ENCODE peak calls at places on chromosomes 11 and 22, in five cellular contexts. One of them, this sample, is unnamed.

GRCh38 chr22:38177926-38178604 is 3.6 kb downstream of the PLA2G6 start:
- DNase-seq in left ventricle myocardium inferior: peak; percentile 30
- DNase-seq in BE2C: peak; percentile 4
- DNase-seq in IMR-90: peak; percentile 89
- DNase-seq in NB4: peak; percentile 50
- DNase-seq in this sample: peak; percentile 89

GRCh38 chr11:13487661-13488030 is 8.2 kb downstream of the PTH start:
- DNase-seq in BE2C: no peak
- DNase-seq in IMR-90: peak; percentile 3
- DNase-seq in NB4: no peak
- DNase-seq in left ventricle myocardium inferior: no peak
- DNase-seq in this sample: peak; percentile 12

GRCh38 chr11:40288212-40288803 is 1171.1 kb downstream of the LRRC4C start:
- DNase-seq in IMR-90: no peak
- DNase-seq in BE2C: no peak
- DNase-seq in left ventricle myocardium inferior: no peak
- DNase-seq in NB4: no peak
- DNase-seq in this sample: no peak

GRCh38 chr11:134346101-134346975 is 14.6 kb downstream of the GLB1L2 start:
- DNase-seq in IMR-90: no peak
- DNase-seq in NB4: no peak
- DNase-seq in left ventricle myocardium inferior: no peak
- DNase-seq in BE2C: peak; percentile 45
- DNase-seq in this sample: no peak

GRCh38 chr22:27654536-27655445 is 146.8 kb downstream of the MN1 start:
- DNase-seq in BE2C: no peak
- DNase-seq in IMR-90: peak; percentile 2
- DNase-seq in left ventricle myocardium inferior: no peak
- DNase-seq in NB4: no peak
- DNase-seq in this sample: peak; percentile 16

GRCh38 chr11:114307524-114308203 is 11.5 kb downstream of the NNMT start:
- DNase-seq in left ventricle myocardium inferior: peak; percentile 45
- DNase-seq in IMR-90: peak; percentile 59
- DNase-seq in NB4: peak; percentile 7
- DNase-seq in BE2C: no peak
- DNase-seq in this sample: peak; percentile 97

GRCh38 chr11:15073361-15074205 is at the start of gene CALCB:
- DNase-seq in NB4: no peak
- DNase-seq in left ventricle myocardium inferior: no peak
- DNase-seq in BE2C: peak; percentile 19
- DNase-seq in IMR-90: peak; percentile 10
- DNase-seq in this sample: peak; percentile 17

GRCh38 chr11:125941606-125942275 is 4.1 kb upstream of the VSIG10L2 start:
- DNase-seq in IMR-90: peak; percentile 19
- DNase-seq in NB4: peak; percentile 57
- DNase-seq in left ventricle myocardium inferior: peak; percentile 61
- DNase-seq in BE2C: peak; percentile 75
- DNase-seq in this sample: peak; percentile 37

GRCh38 chr11:113554531-113554930 is 79.3 kb upstream of the DRD2 start:
- DNase-seq in IMR-90: no peak
- DNase-seq in BE2C: no peak
- DNase-seq in left ventricle myocardium inferior: no peak
- DNase-seq in NB4: no peak
- DNase-seq in this sample: no peak

GRCh38 chr11:13354335-13354734 is 76.7 kb downstream of the BMAL1 start:
- DNase-seq in BE2C: no peak
- DNase-seq in left ventricle myocardium inferior: no peak
- DNase-seq in IMR-90: peak; percentile 29
- DNase-seq in NB4: peak; percentile 45
- DNase-seq in this sample: no peak

GRCh38 chr11:130636672-130637463 is 188.4 kb downstream of the ADAMTS15 start:
- DNase-seq in left ventricle myocardium inferior: no peak
- DNase-seq in IMR-90: peak; percentile 92
- DNase-seq in BE2C: no peak
- DNase-seq in NB4: peak; percentile 31
- DNase-seq in this sample: peak; percentile 61

GRCh38 chr11:46332568-46333128 is 14.6 kb upstream of the DGKZ start:
- DNase-seq in BE2C: no peak
- DNase-seq in NB4: no peak
- DNase-seq in left ventricle myocardium inferior: no peak
- DNase-seq in IMR-90: no peak
- DNase-seq in this sample: no peak

GRCh38 chr11:112004389-112004788 is 20.8 kb upstream of the DLAT start:
- DNase-seq in left ventricle myocardium inferior: no peak
- DNase-seq in IMR-90: no peak
- DNase-seq in NB4: peak; percentile 53
- DNase-seq in BE2C: peak; percentile 26
- DNase-seq in this sample: no peak

GRCh38 chr22:24474221-24474620 is 20.9 kb upstream of the UPB1 start:
- DNase-seq in BE2C: no peak
- DNase-seq in left ventricle myocardium inferior: no peak
- DNase-seq in IMR-90: peak; percentile 92
- DNase-seq in NB4: no peak
- DNase-seq in this sample: peak; percentile 92

GRCh38 chr11:76783901-76784813 is 1.0 kb downstream of the TSKU start:
- DNase-seq in NB4: peak; percentile 85
- DNase-seq in IMR-90: peak; percentile 84
- DNase-seq in left ventricle myocardium inferior: peak; percentile 68
- DNase-seq in BE2C: peak; percentile 90
- DNase-seq in this sample: peak; percentile 77

GRCh38 chr22:45586651-45587405 is 84.1 kb downstream of the FBLN1 start:
- DNase-seq in left ventricle myocardium inferior: no peak
- DNase-seq in BE2C: no peak
- DNase-seq in IMR-90: no peak
- DNase-seq in NB4: no peak
- DNase-seq in this sample: no peak

GRCh38 chr11:94583885-94584500 is 16.8 kb downstream of the PIWIL4 start:
- DNase-seq in NB4: peak; percentile 40
- DNase-seq in BE2C: no peak
- DNase-seq in left ventricle myocardium inferior: no peak
- DNase-seq in IMR-90: peak; percentile 75
- DNase-seq in this sample: peak; percentile 36

GRCh38 chr22:20531404-20532181 is 24.2 kb downstream of the MED15 start:
- DNase-seq in BE2C: peak; percentile 90
- DNase-seq in IMR-90: peak; percentile 90
- DNase-seq in NB4: no peak
- DNase-seq in left ventricle myocardium inferior: peak; percentile 46
- DNase-seq in this sample: peak; percentile 87

GRCh38 chr22:42116848-42117424 is 13.7 kb downstream of the CYP2D6 start:
- DNase-seq in left ventricle myocardium inferior: no peak
- DNase-seq in NB4: no peak
- DNase-seq in BE2C: peak; percentile 54
- DNase-seq in IMR-90: peak; percentile 4
- DNase-seq in this sample: no peak

GRCh38 chr11:12433571-12434061 is 56.2 kb downstream of the PARVA start:
- DNase-seq in IMR-90: peak; percentile 98
- DNase-seq in NB4: no peak
- DNase-seq in BE2C: no peak
- DNase-seq in left ventricle myocardium inferior: no peak
- DNase-seq in this sample: peak; percentile 91

GRCh38 chr11:105524286-105524685 is 85.6 kb upstream of the GRIA4 start:
- DNase-seq in left ventricle myocardium inferior: no peak
- DNase-seq in NB4: no peak
- DNase-seq in BE2C: peak; percentile 8
- DNase-seq in IMR-90: no peak
- DNase-seq in this sample: no peak

GRCh38 chr11:31412946-31413345 is 43.3 kb downstream of the DNAJC24 start:
- DNase-seq in NB4: no peak
- DNase-seq in IMR-90: peak; percentile 78
- DNase-seq in BE2C: no peak
- DNase-seq in left ventricle myocardium inferior: no peak
- DNase-seq in this sample: peak; percentile 42

GRCh38 chr11:29153078-29153477 is 863.8 kb downstream of the KCNA4 start:
- DNase-seq in BE2C: no peak
- DNase-seq in NB4: no peak
- DNase-seq in left ventricle myocardium inferior: no peak
- DNase-seq in IMR-90: no peak
- DNase-seq in this sample: no peak

GRCh38 chr22:25447689-25448434 is 116.6 kb upstream of the GRK3 start:
- DNase-seq in BE2C: peak; percentile 92
- DNase-seq in NB4: peak; percentile 86
- DNase-seq in left ventricle myocardium inferior: peak; percentile 86
- DNase-seq in IMR-90: peak; percentile 78
- DNase-seq in this sample: peak; percentile 79

GRCh38 chr11:8636127-8636526 is 42.1 kb upstream of the STK33 start:
- DNase-seq in IMR-90: no peak
- DNase-seq in BE2C: no peak
- DNase-seq in left ventricle myocardium inferior: no peak
- DNase-seq in NB4: no peak
- DNase-seq in this sample: no peak

DNA sequence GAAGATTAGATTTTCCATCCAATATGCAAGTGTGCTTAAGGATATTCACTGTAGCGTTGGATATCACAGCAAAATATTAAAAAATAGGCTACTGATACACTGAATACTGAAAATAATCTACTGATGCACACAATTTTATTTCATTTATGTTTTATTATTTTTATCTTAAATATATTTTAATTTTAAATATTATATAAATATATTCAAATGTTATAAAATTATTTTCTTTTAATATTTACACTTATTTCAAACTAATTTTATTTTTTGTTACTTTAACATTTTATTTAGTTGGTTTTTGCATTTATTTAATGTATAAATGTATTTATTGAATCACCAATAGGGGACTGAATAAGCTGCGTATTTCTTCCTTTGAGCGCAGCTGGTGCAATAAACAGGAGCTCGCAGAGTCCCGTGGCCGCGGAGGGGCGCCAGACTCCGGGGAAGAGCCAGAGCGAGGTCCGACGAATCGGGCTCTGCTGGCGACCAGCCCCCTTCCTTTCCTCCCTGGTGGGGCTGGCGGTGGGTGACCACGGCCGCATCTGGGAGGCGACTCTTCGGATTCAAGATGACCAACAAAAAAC is 12.2 kb downstream of the MMP3 start:
- DNase-seq in left ventricle myocardium inferior: no peak
- DNase-seq in BE2C: no peak
- DNase-seq in IMR-90: peak; percentile 23
- DNase-seq in NB4: no peak
- DNase-seq in this sample: peak; percentile 55
- TF ChIP-seq CTCF in left ventricle myocardium inferior: peak; percentile 37
- TF ChIP-seq CTCF in BE2C: no peak
- TF ChIP-seq CTCF in IMR-90: peak; percentile 58
- TF ChIP-seq CTCF in NB4: no peak
- TF ChIP-seq CTCF in this sample: peak; percentile 62

GRCh38 chr11:47524200-47524874 is 28.6 kb downstream of the CELF1 start:
- DNase-seq in BE2C: peak; percentile 10
- DNase-seq in IMR-90: no peak
- DNase-seq in NB4: no peak
- DNase-seq in left ventricle myocardium inferior: peak; percentile 37
- DNase-seq in this sample: no peak
- H3K4me3 ChIP-seq in BE2C: no peak overlapping the region
- H3K4me3 ChIP-seq in IMR-90: no peak overlapping the region
- H3K4me3 ChIP-seq in NB4: no peak overlapping the region
- H3K4me3 ChIP-seq in left ventricle myocardium inferior: peak overlapping the region; percentile 56
- H3K4me3 ChIP-seq in this sample: peak overlapping the region; percentile 38

GRCh38 chr22:23178512-23179254 is 1.6 kb upstream of the BCR start:
- DNase-seq in BE2C: peak; percentile 80
- DNase-seq in IMR-90: peak; percentile 38
- DNase-seq in left ventricle myocardium inferior: peak; percentile 64
- DNase-seq in NB4: peak; percentile 61
- DNase-seq in this sample: peak; percentile 66

GRCh38 chr22:23179381-23180294 is 671 bp upstream of the BCR start:
- DNase-seq in left ventricle myocardium inferior: peak; percentile 24
- DNase-seq in IMR-90: no peak
- DNase-seq in BE2C: no peak
- DNase-seq in NB4: peak; percentile 58
- DNase-seq in this sample: no peak

GRCh38 chr22:23180893-23181762 is 819 bp downstream of the BCR start:
- DNase-seq in BE2C: no peak
- DNase-seq in left ventricle myocardium inferior: peak; percentile 22
- DNase-seq in IMR-90: no peak
- DNase-seq in NB4: peak; percentile 40
- DNase-seq in this sample: no peak

GRCh38 chr22:23181763-23182288 is 1.5 kb downstream of the BCR start:
- DNase-seq in IMR-90: no peak
- DNase-seq in NB4: peak; percentile 23
- DNase-seq in BE2C: no peak
- DNase-seq in left ventricle myocardium inferior: no peak
- DNase-seq in this sample: no peak

DNA sequence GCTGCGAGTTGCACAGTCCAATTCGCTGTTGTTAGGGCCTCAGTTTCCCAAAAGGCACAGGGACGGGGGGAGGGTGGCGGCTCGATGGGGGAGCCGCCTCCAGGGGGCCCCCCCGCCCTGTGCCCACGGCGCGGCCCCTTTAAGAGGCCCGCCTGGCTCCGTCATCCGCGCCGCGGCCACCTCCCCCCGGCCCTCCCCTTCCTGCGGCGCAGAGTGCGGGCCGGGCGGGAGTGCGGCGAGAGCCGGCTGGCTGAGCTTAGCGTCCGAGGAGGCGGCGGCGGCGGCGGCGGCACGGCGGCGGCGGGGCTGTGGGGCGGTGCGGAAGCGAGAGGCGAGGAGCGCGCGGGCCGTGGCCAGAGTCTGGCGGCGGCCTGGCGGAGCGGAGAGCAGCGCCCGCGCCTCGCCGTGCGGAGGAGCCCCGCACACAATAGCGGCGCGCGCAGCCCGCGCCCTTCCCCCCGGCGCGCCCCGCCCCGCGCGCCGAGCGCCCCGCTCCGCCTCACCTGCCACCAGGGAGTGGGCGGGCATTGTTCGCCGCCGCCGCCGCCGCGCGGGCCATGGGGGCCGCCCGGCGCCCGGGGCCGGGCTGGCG is at the start of gene BCR:
- DNase-seq in NB4: peak; percentile 79
- DNase-seq in left ventricle myocardium inferior: peak; percentile 83
- DNase-seq in BE2C: peak; percentile 77
- DNase-seq in IMR-90: peak; percentile 65
- DNase-seq in this sample: peak; percentile 57
- TF ChIP-seq CTCF in NB4: no peak
- TF ChIP-seq CTCF in left ventricle myocardium inferior: no peak
- TF ChIP-seq CTCF in BE2C: no peak
- TF ChIP-seq CTCF in IMR-90: no peak
- TF ChIP-seq CTCF in this sample: no peak

GRCh38 chr11:6319879-6320410 is 356 bp downstream of the CAVIN3 start:
- DNase-seq in NB4: no peak
- DNase-seq in IMR-90: peak; percentile 91
- DNase-seq in BE2C: no peak
- DNase-seq in left ventricle myocardium inferior: peak; percentile 96
- DNase-seq in this sample: peak; percentile 96
- H3K4me3 ChIP-seq in NB4: no peak overlapping the region
- H3K4me3 ChIP-seq in IMR-90: peak overlapping the region; percentile 69
- H3K4me3 ChIP-seq in BE2C: no peak overlapping the region
- H3K4me3 ChIP-seq in left ventricle myocardium inferior: peak overlapping the region; percentile 86
- H3K4me3 ChIP-seq in this sample: peak overlapping the region; percentile 87

GRCh38 chr11:65780770-65781151 is at the start of gene AP5B1:
- DNase-seq in NB4: peak; percentile 77
- DNase-seq in BE2C: peak; percentile 60
- DNase-seq in IMR-90: peak; percentile 41
- DNase-seq in left ventricle myocardium inferior: peak; percentile 68
- DNase-seq in this sample: peak; percentile 26
- TF ChIP-seq CTCF in NB4: no peak
- TF ChIP-seq CTCF in BE2C: no peak
- TF ChIP-seq CTCF in IMR-90: peak; percentile 29
- TF ChIP-seq CTCF in left ventricle myocardium inferior: no peak
- TF ChIP-seq CTCF in this sample: no peak